ENCODE peak calls at places on chromosomes 16 and 17, in six cellular contexts. One of them, this sample, is unnamed.

GRCh38 chr17:21019976-21020575 is 22.7 kb downstream of the USP22 start:
- DNase-seq in hepatocyte: no peak
- DNase-seq in lung: no peak
- DNase-seq in effector memory CD4-positive, alpha-beta T cell: peak; percentile 20
- DNase-seq in CD4-positive, alpha-beta memory T cell: peak; percentile 28
- DNase-seq in OCI-LY7: peak; percentile 71
- DNase-seq in this sample: peak; percentile 85

GRCh38 chr16:28283173-28283572 is 9.2 kb upstream of the SBK1 start:
- DNase-seq in OCI-LY7: no peak
- DNase-seq in CD4-positive, alpha-beta memory T cell: no peak
- DNase-seq in lung: no peak
- DNase-seq in effector memory CD4-positive, alpha-beta T cell: no peak
- DNase-seq in hepatocyte: no peak
- DNase-seq in this sample: no peak

GRCh38 chr17:3879181-3879580 is 13.7 kb downstream of the CAMKK1 start:
- DNase-seq in OCI-LY7: no peak
- DNase-seq in hepatocyte: peak; percentile 70
- DNase-seq in CD4-positive, alpha-beta memory T cell: no peak
- DNase-seq in effector memory CD4-positive, alpha-beta T cell: no peak
- DNase-seq in lung: no peak
- DNase-seq in this sample: no peak

GRCh38 chr16:28981517-28981916 is 3.3 kb upstream of the LAT start:
- DNase-seq in CD4-positive, alpha-beta memory T cell: no peak
- DNase-seq in effector memory CD4-positive, alpha-beta T cell: no peak
- DNase-seq in OCI-LY7: peak; percentile 39
- DNase-seq in hepatocyte: no peak
- DNase-seq in lung: no peak
- DNase-seq in this sample: peak; percentile 88

GRCh38 chr16:58019866-58020538 is 5.6 kb upstream of the MMP15 start:
- DNase-seq in CD4-positive, alpha-beta memory T cell: no peak
- DNase-seq in lung: no peak
- DNase-seq in effector memory CD4-positive, alpha-beta T cell: no peak
- DNase-seq in hepatocyte: no peak
- DNase-seq in OCI-LY7: peak; percentile 13
- DNase-seq in this sample: no peak

GRCh38 chr16:1309888-1310831 is 724 bp downstream of the UBE2I start:
- DNase-seq in lung: peak; percentile 49
- DNase-seq in effector memory CD4-positive, alpha-beta T cell: peak; percentile 49
- DNase-seq in OCI-LY7: peak; percentile 73
- DNase-seq in hepatocyte: peak; percentile 68
- DNase-seq in CD4-positive, alpha-beta memory T cell: peak; percentile 62
- DNase-seq in this sample: no peak

GRCh38 chr16:66515543-66516171 is 34.3 kb downstream of the TK2 start:
- DNase-seq in effector memory CD4-positive, alpha-beta T cell: no peak
- DNase-seq in CD4-positive, alpha-beta memory T cell: no peak
- DNase-seq in OCI-LY7: peak; percentile 35
- DNase-seq in lung: no peak
- DNase-seq in hepatocyte: peak; percentile 34
- DNase-seq in this sample: peak; percentile 71

GRCh38 chr17:79154446-79154845 is 79.8 kb downstream of the ENGASE start:
- DNase-seq in lung: no peak
- DNase-seq in effector memory CD4-positive, alpha-beta T cell: no peak
- DNase-seq in hepatocyte: no peak
- DNase-seq in OCI-LY7: no peak
- DNase-seq in CD4-positive, alpha-beta memory T cell: no peak
- DNase-seq in this sample: no peak

GRCh38 chr17:30211371-30211770 is 24.1 kb downstream of the SLC6A4 start:
- DNase-seq in CD4-positive, alpha-beta memory T cell: no peak
- DNase-seq in lung: no peak
- DNase-seq in hepatocyte: no peak
- DNase-seq in OCI-LY7: no peak
- DNase-seq in effector memory CD4-positive, alpha-beta T cell: no peak
- DNase-seq in this sample: no peak

GRCh38 chr17:8890671-8891070 is 23.2 kb upstream of the PIK3R6 start:
- DNase-seq in lung: no peak
- DNase-seq in hepatocyte: no peak
- DNase-seq in OCI-LY7: no peak
- DNase-seq in effector memory CD4-positive, alpha-beta T cell: no peak
- DNase-seq in CD4-positive, alpha-beta memory T cell: no peak
- DNase-seq in this sample: peak; percentile 43

GRCh38 chr16:8858994-8859912 is 9.6 kb downstream of the CARHSP1 start:
- DNase-seq in effector memory CD4-positive, alpha-beta T cell: no peak
- DNase-seq in lung: no peak
- DNase-seq in CD4-positive, alpha-beta memory T cell: no peak
- DNase-seq in OCI-LY7: no peak
- DNase-seq in hepatocyte: no peak
- DNase-seq in this sample: no peak

GRCh38 chr17:70369296-70369855 is 200.0 kb downstream of the KCNJ2 start:
- DNase-seq in lung: no peak
- DNase-seq in OCI-LY7: no peak
- DNase-seq in hepatocyte: no peak
- DNase-seq in CD4-positive, alpha-beta memory T cell: no peak
- DNase-seq in effector memory CD4-positive, alpha-beta T cell: no peak
- DNase-seq in this sample: no peak

GRCh38 chr16:10120953-10121352 is 61.3 kb downstream of the GRIN2A start:
- DNase-seq in OCI-LY7: no peak
- DNase-seq in hepatocyte: no peak
- DNase-seq in CD4-positive, alpha-beta memory T cell: no peak
- DNase-seq in lung: no peak
- DNase-seq in effector memory CD4-positive, alpha-beta T cell: no peak
- DNase-seq in this sample: no peak

GRCh38 chr17:21352981-21353265 is 23.2 kb upstream of the KCNJ12 start:
- DNase-seq in CD4-positive, alpha-beta memory T cell: no peak
- DNase-seq in hepatocyte: no peak
- DNase-seq in lung: no peak
- DNase-seq in OCI-LY7: no peak
- DNase-seq in effector memory CD4-positive, alpha-beta T cell: no peak
- DNase-seq in this sample: no peak

GRCh38 chr17:68425979-68426378 is 31.3 kb downstream of the WIPI1 start:
- DNase-seq in effector memory CD4-positive, alpha-beta T cell: no peak
- DNase-seq in OCI-LY7: no peak
- DNase-seq in hepatocyte: no peak
- DNase-seq in CD4-positive, alpha-beta memory T cell: no peak
- DNase-seq in lung: no peak
- DNase-seq in this sample: no peak

GRCh38 chr17:64964796-64965195 is 45.5 kb upstream of the LRRC37A3 start:
- DNase-seq in lung: no peak
- DNase-seq in OCI-LY7: no peak
- DNase-seq in hepatocyte: no peak
- DNase-seq in effector memory CD4-positive, alpha-beta T cell: no peak
- DNase-seq in CD4-positive, alpha-beta memory T cell: no peak
- DNase-seq in this sample: no peak

GRCh38 chr16:30820952-30821421 is 34.0 kb upstream of the ZNF629 start:
- DNase-seq in lung: no peak
- DNase-seq in CD4-positive, alpha-beta memory T cell: no peak
- DNase-seq in hepatocyte: no peak
- DNase-seq in effector memory CD4-positive, alpha-beta T cell: no peak
- DNase-seq in OCI-LY7: no peak
- DNase-seq in this sample: no peak

GRCh38 chr17:73288534-73289302 is 23.1 kb downstream of the CDC42EP4 start:
- DNase-seq in hepatocyte: peak; percentile 58
- DNase-seq in OCI-LY7: no peak
- DNase-seq in lung: peak; percentile 51
- DNase-seq in effector memory CD4-positive, alpha-beta T cell: no peak
- DNase-seq in CD4-positive, alpha-beta memory T cell: no peak
- DNase-seq in this sample: no peak

DNA sequence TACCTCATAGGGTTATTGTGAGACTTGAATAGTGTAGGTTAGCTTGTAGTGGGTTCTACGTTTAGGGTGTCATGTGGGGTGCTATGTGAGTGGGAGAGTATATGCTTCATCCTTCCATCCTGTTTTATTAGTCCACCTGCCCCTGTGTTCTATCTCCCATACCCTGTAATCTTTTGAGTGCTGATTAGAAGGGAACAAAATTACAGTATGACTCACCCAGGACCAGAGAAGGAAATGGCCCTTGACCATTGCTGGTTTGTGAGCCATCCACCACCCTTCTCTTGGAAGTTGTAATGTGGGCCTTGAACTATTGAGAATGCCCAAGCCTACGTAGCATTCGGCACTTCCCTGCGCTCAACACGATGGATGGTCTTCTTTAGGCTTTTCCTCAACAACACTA is 17.1 kb downstream of the SAP30BP start:
- DNase-seq in effector memory CD4-positive, alpha-beta T cell: no peak
- DNase-seq in OCI-LY7: no peak
- DNase-seq in CD4-positive, alpha-beta memory T cell: no peak
- DNase-seq in lung: no peak
- DNase-seq in hepatocyte: peak; percentile 41
- DNase-seq in this sample: no peak
- H3K4me1 ChIP-seq in effector memory CD4-positive, alpha-beta T cell: peaks cover 3% of the 10 kb centered on the region
- H3K4me1 ChIP-seq in OCI-LY7: peaks cover 44% of the 10 kb centered on the region
- H3K4me1 ChIP-seq in CD4-positive, alpha-beta memory T cell: peaks cover 15% of the 10 kb centered on the region
- H3K4me1 ChIP-seq in lung: peaks cover 36% of the 10 kb centered on the region
- H3K4me1 ChIP-seq in hepatocyte: peaks cover 22% of the 10 kb centered on the region
- H3K4me1 ChIP-seq in this sample: no peaks in the 10 kb centered on the region

GRCh38 chr17:7839890-7840260 is 5.9 kb downstream of the KDM6B start:
- DNase-seq in lung: no peak
- DNase-seq in CD4-positive, alpha-beta memory T cell: no peak
- DNase-seq in effector memory CD4-positive, alpha-beta T cell: no peak
- DNase-seq in hepatocyte: peak; percentile 47
- DNase-seq in OCI-LY7: peak; percentile 91
- DNase-seq in this sample: peak; percentile 41
- H3K4me1 ChIP-seq in lung: peaks cover 14% of the 10 kb centered on the region
- H3K4me1 ChIP-seq in CD4-positive, alpha-beta memory T cell: peaks cover 56% of the 10 kb centered on the region
- H3K4me1 ChIP-seq in effector memory CD4-positive, alpha-beta T cell: peaks cover 58% of the 10 kb centered on the region
- H3K4me1 ChIP-seq in hepatocyte: peaks cover 30% of the 10 kb centered on the region
- H3K4me1 ChIP-seq in OCI-LY7: peaks cover 40% of the 10 kb centered on the region
- H3K4me1 ChIP-seq in this sample: peaks cover 11% of the 10 kb centered on the region

GRCh38 chr16:85638248-85638647 is 25.1 kb downstream of the GSE1 start:
- DNase-seq in lung: no peak
- DNase-seq in CD4-positive, alpha-beta memory T cell: no peak
- DNase-seq in OCI-LY7: no peak
- DNase-seq in effector memory CD4-positive, alpha-beta T cell: no peak
- DNase-seq in hepatocyte: no peak
- DNase-seq in this sample: no peak
- H3K4me1 ChIP-seq in lung: peaks cover 24% of the 10 kb centered on the region
- H3K4me1 ChIP-seq in CD4-positive, alpha-beta memory T cell: no peaks in the 10 kb centered on the region
- H3K4me1 ChIP-seq in OCI-LY7: no peaks in the 10 kb centered on the region
- H3K4me1 ChIP-seq in effector memory CD4-positive, alpha-beta T cell: no peaks in the 10 kb centered on the region
- H3K4me1 ChIP-seq in hepatocyte: no peaks in the 10 kb centered on the region
- H3K4me1 ChIP-seq in this sample: no peaks in the 10 kb centered on the region

GRCh38 chr17:77323413-77324171 is 182.8 kb downstream of the SEC14L1 start:
- DNase-seq in lung: no peak
- DNase-seq in CD4-positive, alpha-beta memory T cell: peak; percentile 29
- DNase-seq in hepatocyte: peak; percentile 68
- DNase-seq in OCI-LY7: peak; percentile 87
- DNase-seq in effector memory CD4-positive, alpha-beta T cell: no peak
- DNase-seq in this sample: peak; percentile 64

GRCh38 chr17:77322284-77322533 is 181.4 kb downstream of the SEC14L1 start:
- DNase-seq in lung: no peak
- DNase-seq in CD4-positive, alpha-beta memory T cell: no peak
- DNase-seq in OCI-LY7: no peak
- DNase-seq in hepatocyte: no peak
- DNase-seq in effector memory CD4-positive, alpha-beta T cell: no peak
- DNase-seq in this sample: no peak

GRCh38 chr17:77324227-77324626 is 183.5 kb downstream of the SEC14L1 start:
- DNase-seq in lung: peak; percentile 26
- DNase-seq in OCI-LY7: peak; percentile 37
- DNase-seq in CD4-positive, alpha-beta memory T cell: no peak
- DNase-seq in hepatocyte: no peak
- DNase-seq in effector memory CD4-positive, alpha-beta T cell: no peak
- DNase-seq in this sample: peak; percentile 41

GRCh38 chr17:77320501-77321256 is 179.9 kb downstream of the SEC14L1 start:
- DNase-seq in OCI-LY7: no peak
- DNase-seq in lung: no peak
- DNase-seq in hepatocyte: no peak
- DNase-seq in CD4-positive, alpha-beta memory T cell: no peak
- DNase-seq in effector memory CD4-positive, alpha-beta T cell: no peak
- DNase-seq in this sample: peak; percentile 45

DNA sequence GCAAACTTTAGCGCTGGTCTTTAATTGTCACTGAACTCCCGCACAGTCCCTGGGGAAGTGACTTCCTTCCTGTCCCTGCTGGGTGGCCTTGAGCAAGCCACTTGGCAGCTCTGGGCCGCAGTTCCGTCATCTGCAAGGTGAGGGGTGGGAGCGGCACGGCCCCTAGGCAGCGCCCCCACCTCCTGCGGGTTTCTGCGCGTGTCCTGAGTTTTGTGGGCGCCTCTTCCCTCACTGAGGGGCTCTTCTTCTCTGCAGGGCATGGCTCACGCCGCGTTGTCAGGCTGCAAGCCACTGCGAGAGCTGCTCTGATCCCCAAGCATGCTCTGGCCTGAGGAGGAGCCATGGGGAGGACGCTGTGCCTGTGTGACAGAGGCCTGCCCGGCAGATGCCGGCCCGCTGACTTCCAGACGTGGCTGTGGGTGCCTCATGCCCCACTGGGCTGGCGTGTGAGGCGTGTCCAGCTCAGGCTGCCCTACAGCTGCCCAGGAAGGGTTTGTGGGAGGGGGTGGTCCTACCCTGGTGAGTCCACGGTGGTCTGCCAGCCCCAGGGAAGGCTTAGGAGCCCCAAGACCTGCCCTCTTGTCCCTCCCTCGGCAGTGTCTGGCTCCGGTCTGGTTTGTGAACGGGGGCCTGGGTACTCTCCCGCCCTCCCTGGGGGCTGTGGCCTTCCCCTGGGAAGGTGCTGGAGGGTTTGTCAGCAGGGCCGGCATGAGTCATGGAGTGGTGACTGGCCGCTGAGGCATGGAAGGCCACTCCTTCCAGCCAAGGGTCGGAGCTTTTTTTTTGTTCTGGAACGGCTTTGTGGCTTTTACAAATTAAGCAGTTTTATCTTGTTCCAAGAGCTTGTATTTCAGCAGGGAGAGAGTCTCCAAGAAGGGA is 182.0 kb downstream of the SEC14L1 start:
- DNase-seq in OCI-LY7: peak; percentile 91
- DNase-seq in effector memory CD4-positive, alpha-beta T cell: no peak
- DNase-seq in lung: peak; percentile 75
- DNase-seq in CD4-positive, alpha-beta memory T cell: no peak
- DNase-seq in hepatocyte: peak; percentile 95
- DNase-seq in this sample: peak; percentile 91
- H3K4me1 ChIP-seq in OCI-LY7: peaks cover 92% of the 10 kb centered on the region
- H3K4me1 ChIP-seq in effector memory CD4-positive, alpha-beta T cell: peaks cover 49% of the 10 kb centered on the region
- H3K4me1 ChIP-seq in lung: peaks cover 43% of the 10 kb centered on the region
- H3K4me1 ChIP-seq in CD4-positive, alpha-beta memory T cell: peaks cover 69% of the 10 kb centered on the region
- H3K4me1 ChIP-seq in hepatocyte: peaks cover 87% of the 10 kb centered on the region
- H3K4me1 ChIP-seq in this sample: no peaks in the 10 kb centered on the region

This sample was measured in endodermal cell.